ENCODE peak calls at places on chromosome 4, in ten cellular contexts. One of them, this sample, is unnamed.

GRCh38 chr4:165355900-165356300 is 22.9 kb upstream of the CPE start:
- DNase-seq in neuronal stem cell: peak; percentile 32
- DNase-seq in naive thymus-derived CD4-positive, alpha-beta T cell: no peak
- DNase-seq in ovary: peak; percentile 30
- DNase-seq in lower lobe of right lung: no peak
- DNase-seq in left ventricle myocardium inferior: no peak
- DNase-seq in A549: peak; percentile 29
- DNase-seq in pancreas: no peak
- DNase-seq in endothelial cell of umbilical vein: peak; percentile 50
- DNase-seq in Caco-2: peak; percentile 12
- DNase-seq in this sample: peak; percentile 45

GRCh38 chr4:128812360-128812958 is 3.0 kb downstream of the JADE1 start:
- DNase-seq in pancreas: peak; percentile 73
- DNase-seq in A549: peak; percentile 62
- DNase-seq in endothelial cell of umbilical vein: peak; percentile 68
- DNase-seq in naive thymus-derived CD4-positive, alpha-beta T cell: peak; percentile 53
- DNase-seq in ovary: no peak
- DNase-seq in lower lobe of right lung: peak; percentile 62
- DNase-seq in left ventricle myocardium inferior: no peak
- DNase-seq in Caco-2: peak; percentile 67
- DNase-seq in neuronal stem cell: peak; percentile 82
- DNase-seq in this sample: peak; percentile 46

GRCh38 chr4:117771647-117772337 is 262.5 kb upstream of the NDST3 start:
- DNase-seq in endothelial cell of umbilical vein: no peak
- DNase-seq in neuronal stem cell: no peak
- DNase-seq in Caco-2: peak; percentile 3
- DNase-seq in naive thymus-derived CD4-positive, alpha-beta T cell: no peak
- DNase-seq in A549: no peak
- DNase-seq in left ventricle myocardium inferior: no peak
- DNase-seq in lower lobe of right lung: no peak
- DNase-seq in pancreas: no peak
- DNase-seq in ovary: no peak
- DNase-seq in this sample: no peak

GRCh38 chr4:41692717-41693345 is 55.7 kb downstream of the PHOX2B start:
- DNase-seq in left ventricle myocardium inferior: peak; percentile 19
- DNase-seq in lower lobe of right lung: peak; percentile 48
- DNase-seq in Caco-2: peak; percentile 64
- DNase-seq in pancreas: peak; percentile 67
- DNase-seq in A549: peak; percentile 61
- DNase-seq in neuronal stem cell: peak; percentile 62
- DNase-seq in naive thymus-derived CD4-positive, alpha-beta T cell: no peak
- DNase-seq in ovary: no peak
- DNase-seq in endothelial cell of umbilical vein: peak; percentile 58
- DNase-seq in this sample: peak; percentile 49

GRCh38 chr4:107747748-107748486 is 27.9 kb upstream of the PAPSS1 start:
- DNase-seq in left ventricle myocardium inferior: no peak
- DNase-seq in lower lobe of right lung: no peak
- DNase-seq in naive thymus-derived CD4-positive, alpha-beta T cell: no peak
- DNase-seq in Caco-2: no peak
- DNase-seq in A549: no peak
- DNase-seq in endothelial cell of umbilical vein: no peak
- DNase-seq in neuronal stem cell: no peak
- DNase-seq in pancreas: no peak
- DNase-seq in ovary: no peak
- DNase-seq in this sample: no peak

GRCh38 chr4:115030281-115030680 is 83.1 kb downstream of the NDST4 start:
- DNase-seq in pancreas: no peak
- DNase-seq in lower lobe of right lung: no peak
- DNase-seq in A549: no peak
- DNase-seq in neuronal stem cell: no peak
- DNase-seq in naive thymus-derived CD4-positive, alpha-beta T cell: no peak
- DNase-seq in ovary: no peak
- DNase-seq in left ventricle myocardium inferior: no peak
- DNase-seq in Caco-2: no peak
- DNase-seq in endothelial cell of umbilical vein: no peak
- DNase-seq in this sample: no peak

GRCh38 chr4:7199129-7199725 is 6.9 kb downstream of the SORCS2 start:
- DNase-seq in ovary: no peak
- DNase-seq in naive thymus-derived CD4-positive, alpha-beta T cell: no peak
- DNase-seq in A549: no peak
- DNase-seq in pancreas: peak; percentile 48
- DNase-seq in Caco-2: no peak
- DNase-seq in lower lobe of right lung: peak; percentile 42
- DNase-seq in neuronal stem cell: no peak
- DNase-seq in left ventricle myocardium inferior: no peak
- DNase-seq in endothelial cell of umbilical vein: no peak
- DNase-seq in this sample: no peak

GRCh38 chr4:17385403-17385802 is 126.5 kb downstream of the QDPR start:
- DNase-seq in A549: no peak
- DNase-seq in Caco-2: no peak
- DNase-seq in naive thymus-derived CD4-positive, alpha-beta T cell: no peak
- DNase-seq in endothelial cell of umbilical vein: peak; percentile 18
- DNase-seq in left ventricle myocardium inferior: no peak
- DNase-seq in pancreas: no peak
- DNase-seq in lower lobe of right lung: no peak
- DNase-seq in ovary: no peak
- DNase-seq in neuronal stem cell: no peak
- DNase-seq in this sample: peak; percentile 23

GRCh38 chr4:48958582-48958981 is 27.5 kb upstream of the CWH43 start:
- DNase-seq in pancreas: no peak
- DNase-seq in left ventricle myocardium inferior: no peak
- DNase-seq in Caco-2: no peak
- DNase-seq in endothelial cell of umbilical vein: no peak
- DNase-seq in A549: no peak
- DNase-seq in naive thymus-derived CD4-positive, alpha-beta T cell: no peak
- DNase-seq in lower lobe of right lung: no peak
- DNase-seq in ovary: no peak
- DNase-seq in neuronal stem cell: no peak
- DNase-seq in this sample: no peak

GRCh38 chr4:48949518-48950207 is 36.4 kb upstream of the CWH43 start:
- DNase-seq in neuronal stem cell: no peak
- DNase-seq in A549: no peak
- DNase-seq in ovary: no peak
- DNase-seq in naive thymus-derived CD4-positive, alpha-beta T cell: no peak
- DNase-seq in pancreas: no peak
- DNase-seq in endothelial cell of umbilical vein: no peak
- DNase-seq in lower lobe of right lung: no peak
- DNase-seq in Caco-2: no peak
- DNase-seq in left ventricle myocardium inferior: no peak
- DNase-seq in this sample: no peak

GRCh38 chr4:48949086-48949485 is 37.0 kb upstream of the CWH43 start:
- DNase-seq in A549: no peak
- DNase-seq in endothelial cell of umbilical vein: no peak
- DNase-seq in pancreas: no peak
- DNase-seq in Caco-2: no peak
- DNase-seq in left ventricle myocardium inferior: no peak
- DNase-seq in naive thymus-derived CD4-positive, alpha-beta T cell: no peak
- DNase-seq in lower lobe of right lung: no peak
- DNase-seq in ovary: no peak
- DNase-seq in neuronal stem cell: no peak
- DNase-seq in this sample: no peak

DNA sequence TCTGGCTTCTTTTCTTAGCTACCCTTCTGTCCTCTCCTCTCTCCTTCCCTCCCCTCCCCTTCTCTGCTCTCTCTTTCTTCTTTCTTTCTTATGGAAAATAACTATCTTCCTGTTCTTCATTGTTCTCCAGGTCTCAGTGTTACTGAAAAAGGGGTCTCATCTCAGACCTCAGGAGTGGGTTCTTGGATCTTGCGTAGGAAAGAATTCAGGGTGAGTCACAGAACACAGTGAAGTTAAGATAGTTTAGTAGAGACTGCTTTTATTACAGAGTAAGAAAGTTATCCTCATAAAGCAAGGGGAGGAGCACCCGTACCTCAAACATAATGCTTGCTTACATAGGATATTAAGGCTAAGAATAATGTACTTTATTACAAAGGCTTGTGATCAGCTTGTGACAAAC is 31.8 kb upstream of the CWH43 start:
- DNase-seq in left ventricle myocardium inferior: no peak
- DNase-seq in Caco-2: no peak
- DNase-seq in ovary: no peak
- DNase-seq in neuronal stem cell: no peak
- DNase-seq in endothelial cell of umbilical vein: no peak
- DNase-seq in pancreas: no peak
- DNase-seq in lower lobe of right lung: no peak
- DNase-seq in A549: no peak
- DNase-seq in naive thymus-derived CD4-positive, alpha-beta T cell: no peak
- DNase-seq in this sample: no peak
- H3K4me3 ChIP-seq in left ventricle myocardium inferior: no peak overlapping the region
- H3K4me3 ChIP-seq in Caco-2: no peak overlapping the region
- H3K4me3 ChIP-seq in ovary: no peak overlapping the region
- H3K4me3 ChIP-seq in neuronal stem cell: no peak overlapping the region
- H3K4me3 ChIP-seq in endothelial cell of umbilical vein: no peak overlapping the region
- H3K4me3 ChIP-seq in pancreas: no peak overlapping the region
- H3K4me3 ChIP-seq in lower lobe of right lung: no peak overlapping the region
- H3K4me3 ChIP-seq in A549: no peak overlapping the region
- H3K4me3 ChIP-seq in naive thymus-derived CD4-positive, alpha-beta T cell: no peak overlapping the region
- H3K4me3 ChIP-seq in this sample: no peak overlapping the region

GRCh38 chr4:158781963-158782362 is 13.1 kb downstream of the FNIP2 start:
- DNase-seq in Caco-2: no peak
- DNase-seq in lower lobe of right lung: no peak
- DNase-seq in endothelial cell of umbilical vein: no peak
- DNase-seq in pancreas: no peak
- DNase-seq in A549: no peak
- DNase-seq in left ventricle myocardium inferior: no peak
- DNase-seq in naive thymus-derived CD4-positive, alpha-beta T cell: no peak
- DNase-seq in ovary: no peak
- DNase-seq in neuronal stem cell: no peak
- DNase-seq in this sample: no peak

GRCh38 chr4:158782539-158783360 is 13.9 kb downstream of the FNIP2 start:
- DNase-seq in A549: no peak
- DNase-seq in left ventricle myocardium inferior: no peak
- DNase-seq in Caco-2: peak; percentile 21
- DNase-seq in neuronal stem cell: no peak
- DNase-seq in pancreas: no peak
- DNase-seq in naive thymus-derived CD4-positive, alpha-beta T cell: no peak
- DNase-seq in lower lobe of right lung: no peak
- DNase-seq in ovary: no peak
- DNase-seq in endothelial cell of umbilical vein: peak; percentile 54
- DNase-seq in this sample: no peak

GRCh38 chr4:158787718-158788441 is 19.1 kb downstream of the FNIP2 start:
- DNase-seq in ovary: no peak
- DNase-seq in naive thymus-derived CD4-positive, alpha-beta T cell: no peak
- DNase-seq in neuronal stem cell: no peak
- DNase-seq in lower lobe of right lung: no peak
- DNase-seq in endothelial cell of umbilical vein: no peak
- DNase-seq in Caco-2: no peak
- DNase-seq in pancreas: no peak
- DNase-seq in left ventricle myocardium inferior: no peak
- DNase-seq in A549: no peak
- DNase-seq in this sample: no peak

GRCh38 chr4:158786155-158786581 is 17.3 kb downstream of the FNIP2 start:
- DNase-seq in Caco-2: no peak
- DNase-seq in left ventricle myocardium inferior: no peak
- DNase-seq in naive thymus-derived CD4-positive, alpha-beta T cell: no peak
- DNase-seq in endothelial cell of umbilical vein: peak; percentile 82
- DNase-seq in neuronal stem cell: no peak
- DNase-seq in pancreas: no peak
- DNase-seq in A549: no peak
- DNase-seq in lower lobe of right lung: no peak
- DNase-seq in ovary: no peak
- DNase-seq in this sample: no peak

GRCh38 chr4:158783775-158784174 is 14.9 kb downstream of the FNIP2 start:
- DNase-seq in pancreas: no peak
- DNase-seq in lower lobe of right lung: no peak
- DNase-seq in neuronal stem cell: no peak
- DNase-seq in ovary: no peak
- DNase-seq in endothelial cell of umbilical vein: peak; percentile 69
- DNase-seq in naive thymus-derived CD4-positive, alpha-beta T cell: no peak
- DNase-seq in A549: no peak
- DNase-seq in left ventricle myocardium inferior: no peak
- DNase-seq in Caco-2: no peak
- DNase-seq in this sample: no peak
- H3K4me1 ChIP-seq in pancreas: peaks cover 59% of the 10 kb centered on the region
- H3K4me1 ChIP-seq in lower lobe of right lung: peaks cover 75% of the 10 kb centered on the region
- H3K4me1 ChIP-seq in neuronal stem cell: peaks cover 12% of the 10 kb centered on the region
- H3K4me1 ChIP-seq in ovary: peaks cover 4% of the 10 kb centered on the region
- H3K4me1 ChIP-seq in endothelial cell of umbilical vein: peaks cover 49% of the 10 kb centered on the region
- H3K4me1 ChIP-seq in naive thymus-derived CD4-positive, alpha-beta T cell: peaks cover 3% of the 10 kb centered on the region
- H3K4me1 ChIP-seq in A549: peaks cover 38% of the 10 kb centered on the region
- H3K4me1 ChIP-seq in left ventricle myocardium inferior: peaks cover 90% of the 10 kb centered on the region
- H3K4me1 ChIP-seq in Caco-2: peaks cover 21% of the 10 kb centered on the region
- H3K4me1 ChIP-seq in this sample: peaks cover 53% of the 10 kb centered on the region

GRCh38 chr4:36233567-36234266 is 10.6 kb downstream of the ARAP2 start:
- DNase-seq in ovary: no peak
- DNase-seq in left ventricle myocardium inferior: no peak
- DNase-seq in neuronal stem cell: no peak
- DNase-seq in lower lobe of right lung: no peak
- DNase-seq in naive thymus-derived CD4-positive, alpha-beta T cell: no peak
- DNase-seq in Caco-2: no peak
- DNase-seq in endothelial cell of umbilical vein: no peak
- DNase-seq in pancreas: no peak
- DNase-seq in A549: no peak
- DNase-seq in this sample: no peak
- H3K4me3 ChIP-seq in ovary: no peak overlapping the region
- H3K4me3 ChIP-seq in left ventricle myocardium inferior: no peak overlapping the region
- H3K4me3 ChIP-seq in neuronal stem cell: no peak overlapping the region
- H3K4me3 ChIP-seq in lower lobe of right lung: no peak overlapping the region
- H3K4me3 ChIP-seq in naive thymus-derived CD4-positive, alpha-beta T cell: no peak overlapping the region
- H3K4me3 ChIP-seq in Caco-2: no peak overlapping the region
- H3K4me3 ChIP-seq in endothelial cell of umbilical vein: no peak overlapping the region
- H3K4me3 ChIP-seq in pancreas: no peak overlapping the region
- H3K4me3 ChIP-seq in A549: no peak overlapping the region
- H3K4me3 ChIP-seq in this sample: no peak overlapping the region

GRCh38 chr4:101286663-101287062 is 60.7 kb downstream of the PPP3CA start:
- DNase-seq in endothelial cell of umbilical vein: no peak
- DNase-seq in ovary: no peak
- DNase-seq in neuronal stem cell: no peak
- DNase-seq in A549: no peak
- DNase-seq in naive thymus-derived CD4-positive, alpha-beta T cell: no peak
- DNase-seq in pancreas: no peak
- DNase-seq in lower lobe of right lung: no peak
- DNase-seq in Caco-2: no peak
- DNase-seq in left ventricle myocardium inferior: no peak
- DNase-seq in this sample: no peak

GRCh38 chr4:101285985-101286384 is 61.3 kb downstream of the PPP3CA start:
- DNase-seq in neuronal stem cell: no peak
- DNase-seq in pancreas: no peak
- DNase-seq in A549: no peak
- DNase-seq in endothelial cell of umbilical vein: no peak
- DNase-seq in Caco-2: no peak
- DNase-seq in left ventricle myocardium inferior: no peak
- DNase-seq in ovary: no peak
- DNase-seq in lower lobe of right lung: no peak
- DNase-seq in naive thymus-derived CD4-positive, alpha-beta T cell: no peak
- DNase-seq in this sample: no peak

GRCh38 chr4:101283436-101283835 is 63.9 kb downstream of the PPP3CA start:
- DNase-seq in ovary: no peak
- DNase-seq in lower lobe of right lung: no peak
- DNase-seq in naive thymus-derived CD4-positive, alpha-beta T cell: no peak
- DNase-seq in left ventricle myocardium inferior: no peak
- DNase-seq in neuronal stem cell: no peak
- DNase-seq in endothelial cell of umbilical vein: no peak
- DNase-seq in Caco-2: no peak
- DNase-seq in pancreas: no peak
- DNase-seq in A549: no peak
- DNase-seq in this sample: no peak

GRCh38 chr4:101282076-101282844 is 65.1 kb downstream of the PPP3CA start:
- DNase-seq in endothelial cell of umbilical vein: no peak
- DNase-seq in pancreas: no peak
- DNase-seq in neuronal stem cell: no peak
- DNase-seq in naive thymus-derived CD4-positive, alpha-beta T cell: no peak
- DNase-seq in left ventricle myocardium inferior: no peak
- DNase-seq in lower lobe of right lung: no peak
- DNase-seq in Caco-2: no peak
- DNase-seq in ovary: no peak
- DNase-seq in A549: no peak
- DNase-seq in this sample: no peak

GRCh38 chr4:101284546-101284945 is 62.8 kb downstream of the PPP3CA start:
- DNase-seq in neuronal stem cell: no peak
- DNase-seq in lower lobe of right lung: no peak
- DNase-seq in endothelial cell of umbilical vein: peak; percentile 72
- DNase-seq in ovary: no peak
- DNase-seq in naive thymus-derived CD4-positive, alpha-beta T cell: no peak
- DNase-seq in A549: peak; percentile 36
- DNase-seq in Caco-2: no peak
- DNase-seq in pancreas: no peak
- DNase-seq in left ventricle myocardium inferior: no peak
- DNase-seq in this sample: no peak
- H3K4me1 ChIP-seq in neuronal stem cell: peaks cover 3% of the 10 kb centered on the region
- H3K4me1 ChIP-seq in lower lobe of right lung: peaks cover 71% of the 10 kb centered on the region
- H3K4me1 ChIP-seq in endothelial cell of umbilical vein: peaks cover 11% of the 10 kb centered on the region
- H3K4me1 ChIP-seq in ovary: peaks cover 12% of the 10 kb centered on the region
- H3K4me1 ChIP-seq in naive thymus-derived CD4-positive, alpha-beta T cell: peaks cover 9% of the 10 kb centered on the region
- H3K4me1 ChIP-seq in A549: peaks cover 60% of the 10 kb centered on the region
- H3K4me1 ChIP-seq in Caco-2: no peaks in the 10 kb centered on the region
- H3K4me1 ChIP-seq in pancreas: peaks cover 36% of the 10 kb centered on the region
- H3K4me1 ChIP-seq in left ventricle myocardium inferior: peaks cover 83% of the 10 kb centered on the region
- H3K4me1 ChIP-seq in this sample: peaks cover 71% of the 10 kb centered on the region

This sample was measured in adrenal gland.